ENCODE peak calls at places on chromosome 22, in six cellular contexts. K is breast epithelium, N is stomach, F is Panc1, Z is suprapubic skin, L is esophagus muscularis mucosa. B is an unnamed sample.

GRCh38 chr22:24407278-24407665 is 20.1 kb upstream of the ADORA2A start:
- DNase-seq in K (no peak), N (no peak), F (no peak), Z (no peak), L (no peak), B (no peak)

GRCh38 chr22:24247011-24247507 is 2.2 kb upstream of the GGT5 start:
- DNase-seq in K (no peak), N (no peak), F (no peak), Z (no peak), L (no peak), B (peak)

GRCh38 chr22:24060375-24060788 is 49.3 kb downstream of the CABIN1 start:
- DNase-seq in K (no peak), N (peak), F (no peak), Z (no peak), L (no peak), B (no peak)

GRCh38 chr22:26800858-26801257 is 143.5 kb downstream of the MIAT start:
- DNase-seq in K (no peak), N (no peak), F (no peak), Z (no peak), L (no peak), B (no peak)

GRCh38 chr22:45537734-45538181 is 35.1 kb downstream of the FBLN1 start:
- DNase-seq in K (peak), N (peak), F (no peak), Z (no peak), L (no peak), B (no peak)

GRCh38 chr22:42316988-42317387 is 46.5 kb upstream of the TCF20 start:
- DNase-seq in K (no peak), N (peak), F (no peak), Z (no peak), L (no peak), B (no peak)

GRCh38 chr22:47291565-47292495 is 529.4 kb downstream of the TBC1D22A start:
- DNase-seq in K (peak), N (no peak), F (no peak), Z (peak), L (no peak), B (no peak)

GRCh38 chr22:26904483-26904882 is 247.1 kb downstream of the MIAT start:
- DNase-seq in K (no peak), N (no peak), F (no peak), Z (no peak), L (no peak), B (no peak)

GRCh38 chr22:27866136-27867091 is 52.6 kb downstream of the PITPNB start:
- DNase-seq in K (no peak), N (peak), F (no peak), Z (no peak), L (no peak), B (no peak)

GRCh38 chr22:39800790-39801540 is 92.6 kb downstream of the ENTHD1 start:
- DNase-seq in K (no peak), N (no peak), F (no peak), Z (no peak), L (no peak), B (no peak)

GRCh38 chr22:24972369-24972768 is 19.9 kb downstream of the KIAA1671 start:
- DNase-seq in K (no peak), N (no peak), F (no peak), Z (no peak), L (no peak), B (no peak)

GRCh38 chr22:44063462-44064371 is 39.6 kb downstream of the PARVB start:
- DNase-seq in K (no peak), N (no peak), F (no peak), Z (no peak), L (no peak), B (no peak)

GRCh38 chr22:25702571-25703167 is 39.3 kb upstream of the MYO18B start:
- DNase-seq in K (no peak), N (no peak), F (no peak), Z (no peak), L (no peak), B (no peak)

GRCh38 chr22:25966448-25966913 is 202.8 kb upstream of the SEZ6L start:
- DNase-seq in K (no peak), N (no peak), F (no peak), Z (no peak), L (no peak), B (no peak)

GRCh38 chr22:40571887-40572286 is 64.6 kb downstream of the MRTFA start:
- DNase-seq in K (no peak), N (no peak), F (no peak), Z (no peak), L (no peak), B (no peak)

GRCh38 chr22:40592352-40593113 is 44.0 kb downstream of the MRTFA start:
- DNase-seq in K (no peak), N (no peak), F (no peak), Z (no peak), L (no peak), B (no peak)

GRCh38 chr22:43110444-43110926 is at the start of gene BIK:
- DNase-seq in K (peak), N (peak), F (no peak), Z (no peak), L (no peak), B (peak)

GRCh38 chr22:39306456-39307361 is 12.7 kb downstream of the RPL3 start:
- DNase-seq in K (no peak), N (peak), F (no peak), Z (no peak), L (no peak), B (peak)

GRCh38 chr22:17703811-17704210 is 65.3 kb downstream of the BCL2L13 start:
- DNase-seq in K (no peak), N (no peak), F (no peak), Z (no peak), L (no peak), B (no peak)

GRCh38 chr22:17705565-17706450 is 67.3 kb downstream of the BCL2L13 start:
- DNase-seq in K (no peak), N (no peak), F (no peak), Z (no peak), L (no peak), B (no peak)

GRCh38 chr22:17706947-17707346 is 67.3 kb downstream of the BID start:
- DNase-seq in K (no peak), N (no peak), F (no peak), Z (no peak), L (no peak), B (no peak)

GRCh38 chr22:17707526-17707925 is 66.7 kb downstream of the BID start:
- DNase-seq in K (no peak), N (no peak), F (no peak), Z (no peak), L (no peak), B (no peak)

GRCh38 chr22:17706451-17706900 is 67.8 kb downstream of the BID start:
- DNase-seq in K (no peak), N (peak), F (peak), Z (no peak), L (no peak), B (no peak)
- TF ChIP-seq POLR2AphosphoS5 in K (no peak), N (peak), F (no peak), Z (no peak), L (peak), B (no peak)

GRCh38 chr22:19111140-19111539 is 11.1 kb downstream of the DGCR2 start:
- DNase-seq in K (no peak), N (no peak), F (no peak), Z (peak), L (no peak), B (no peak)
- TF ChIP-seq CTCF in K (no peak), N (no peak), F (no peak), Z (no peak), L (no peak), B (no peak)

DNA sequence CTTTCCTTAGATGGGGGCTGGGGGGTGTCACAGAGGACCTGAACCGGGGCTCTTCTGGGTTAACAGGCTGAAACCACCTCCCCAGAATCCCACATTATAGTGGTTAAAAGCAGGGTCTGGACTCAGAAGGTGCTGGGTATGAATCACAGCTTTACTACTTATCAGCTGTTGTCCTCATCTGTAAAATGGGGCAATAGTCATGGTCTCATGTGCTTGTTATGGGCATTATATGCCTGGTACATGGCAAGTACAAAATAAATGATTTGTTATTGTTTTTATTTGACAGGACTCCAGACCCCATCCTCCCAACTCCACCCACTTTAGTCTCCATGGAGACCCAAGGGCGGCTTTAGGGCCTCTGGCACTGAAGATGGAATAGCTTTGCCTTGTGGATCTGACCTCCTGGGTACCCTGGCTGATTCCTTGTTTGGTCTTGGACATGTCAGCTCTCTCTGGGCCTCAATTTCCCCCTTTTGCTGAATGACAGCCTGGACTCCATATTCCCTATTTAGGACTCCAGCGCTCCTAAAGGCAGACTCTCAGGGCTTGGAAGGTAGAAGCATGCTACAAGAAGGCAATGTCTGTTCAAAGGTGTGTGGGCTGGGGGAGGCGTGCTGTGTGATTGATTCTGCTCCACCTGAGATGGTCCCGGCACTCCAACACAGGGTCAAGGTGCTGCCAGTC is 812 bp upstream of the SMTN start:
- DNase-seq in K (no peak), N (no peak), F (no peak), Z (no peak), L (no peak), B (no peak)
- H3K27ac ChIP-seq in K (peak), N (peak), F (peak), Z (peak), L (peak), B (peak)

DNA sequence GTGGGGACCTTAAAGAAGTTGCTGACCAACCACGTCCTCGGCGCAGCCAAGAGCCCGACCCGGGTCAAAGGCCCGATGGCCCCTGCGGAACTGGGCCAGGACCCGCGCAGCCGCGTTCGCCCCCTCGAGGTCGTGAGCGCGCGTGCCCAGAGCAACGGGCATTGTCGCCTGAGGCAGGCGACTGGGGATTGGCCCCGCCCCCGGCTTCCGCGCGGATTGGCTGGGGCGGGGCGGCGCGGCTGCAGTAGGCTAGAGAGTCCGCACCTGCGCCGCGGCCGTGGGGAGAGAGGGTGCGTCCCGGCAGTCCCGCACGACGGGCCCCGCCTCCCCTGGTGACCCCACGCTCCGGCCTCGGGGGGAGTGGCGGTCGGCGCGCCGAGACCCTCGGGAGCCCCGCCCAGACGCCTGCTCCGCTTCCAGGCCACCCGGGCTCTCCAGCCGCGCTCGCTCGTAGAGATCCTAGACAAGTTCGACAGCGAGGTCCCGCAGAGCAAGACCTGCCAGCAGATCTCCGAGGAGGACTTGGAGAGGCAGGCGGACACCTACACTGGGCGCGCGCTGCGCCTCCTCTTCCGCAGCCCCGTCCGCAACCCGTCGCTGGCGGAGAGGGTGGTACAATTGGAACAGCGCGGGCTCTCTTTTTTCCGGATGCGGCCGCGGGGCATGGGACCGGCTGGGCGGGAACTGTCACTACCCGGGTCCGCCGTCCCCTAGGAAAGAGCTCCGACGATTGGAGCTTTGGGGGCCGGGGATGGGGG is 8.3 kb upstream of the PPIL2 start:
- DNase-seq in K (no peak), N (peak), F (no peak), Z (no peak), L (no peak), B (peak)
- TF ChIP-seq POLR2AphosphoS5 in K (no peak), N (no peak), F (peak), Z (no peak), L (no peak), B (peak)

DNA sequence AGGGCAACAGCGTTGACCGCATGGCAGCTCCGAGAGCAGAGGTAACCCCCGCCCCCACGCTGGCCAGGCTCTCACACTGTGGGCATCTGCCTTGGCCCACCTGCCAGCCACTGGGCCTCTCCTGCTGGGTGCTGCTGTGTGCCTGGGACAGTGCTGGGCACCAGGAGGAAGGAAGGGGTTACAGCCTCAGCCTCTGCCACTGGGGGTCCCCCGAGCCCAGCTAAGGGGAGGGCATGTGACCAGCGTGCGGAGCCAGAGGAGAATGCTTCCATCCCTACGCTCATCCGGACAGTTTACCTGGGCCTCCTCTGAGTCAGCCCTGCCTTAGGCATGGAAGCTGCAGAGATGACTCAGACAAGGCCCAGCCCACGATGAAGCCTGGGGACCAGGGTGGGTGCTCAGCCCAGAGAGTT is 10.9 kb downstream of the NCF4 start:
- DNase-seq in K (no peak), N (no peak), F (no peak), Z (no peak), L (no peak), B (no peak)
- TF ChIP-seq CTCF in K (no peak), N (no peak), F (no peak), Z (no peak), L (no peak), B (no peak)

GRCh38 chr22:31628362-31628761 is 33.7 kb downstream of the PISD start:
- DNase-seq in K (no peak), N (no peak), F (no peak), Z (no peak), L (no peak), B (no peak)
- H3K27ac ChIP-seq in K (peak), N (no peak), F (no peak), Z (no peak), L (no peak), B (peak)

B was measured in spleen.